ENCODE peak calls at places on chromosome 3, in four cellular contexts. X is A549, S is SK-N-SH, V is NB4. A is an unnamed sample.

GRCh38 chr3:126358038-126358815 is 1.0 kb upstream of the KLF15 start:
- DNase-seq in X (no peak), S (no peak), V (peak; percentile 66), A (no peak)

GRCh38 chr3:130800829-130801228 is 54.2 kb upstream of the PIK3R4 start:
- DNase-seq in X (no peak), S (no peak), V (no peak), A (no peak)

GRCh38 chr3:52393959-52394670 is 50.8 kb downstream of the SEMA3G start:
- DNase-seq in X (no peak), S (no peak), V (no peak), A (no peak)

GRCh38 chr3:178971614-178972013 is 100.0 kb downstream of the ZMAT3 start:
- DNase-seq in X (no peak), S (no peak), V (no peak), A (no peak)

GRCh38 chr3:167113466-167113865 is 266.6 kb downstream of the ZBBX start:
- DNase-seq in X (no peak), S (no peak), V (no peak), A (no peak)

GRCh38 chr3:99131876-99132275 is 230.4 kb upstream of the DCBLD2 start:
- DNase-seq in X (no peak), S (no peak), V (no peak), A (peak; percentile 50)

GRCh38 chr3:8649757-8650156 is 5.2 kb upstream of the SSUH2 start:
- DNase-seq in X (no peak), S (no peak), V (no peak), A (no peak)

GRCh38 chr3:142888099-142888483 is 792 bp downstream of the PCOLCE2 start:
- DNase-seq in X (peak; percentile 93), S (peak; percentile 57), V (peak; percentile 64), A (peak; percentile 3)

GRCh38 chr3:72382460-72382859 is 465.8 kb downstream of the SHQ1 start:
- DNase-seq in X (no peak), S (no peak), V (no peak), A (no peak)

GRCh38 chr3:138949002-138949418 is 2.0 kb downstream of the FOXL2NB start:
- DNase-seq in X (no peak), S (no peak), V (no peak), A (no peak)

GRCh38 chr3:185555948-185556347 is 3.6 kb upstream of the LIPH start:
- DNase-seq in X (no peak), S (no peak), V (no peak), A (no peak)

GRCh38 chr3:185560676-185561075 is 8.3 kb upstream of the LIPH start:
- DNase-seq in X (no peak), S (no peak), V (no peak), A (no peak)

GRCh38 chr3:185559706-185560090 is 7.3 kb upstream of the LIPH start:
- DNase-seq in X (no peak), S (no peak), V (no peak), A (no peak)

GRCh38 chr3:185561374-185561943 is 9.1 kb upstream of the LIPH start:
- DNase-seq in X (no peak), S (no peak), V (no peak), A (no peak)

DNA sequence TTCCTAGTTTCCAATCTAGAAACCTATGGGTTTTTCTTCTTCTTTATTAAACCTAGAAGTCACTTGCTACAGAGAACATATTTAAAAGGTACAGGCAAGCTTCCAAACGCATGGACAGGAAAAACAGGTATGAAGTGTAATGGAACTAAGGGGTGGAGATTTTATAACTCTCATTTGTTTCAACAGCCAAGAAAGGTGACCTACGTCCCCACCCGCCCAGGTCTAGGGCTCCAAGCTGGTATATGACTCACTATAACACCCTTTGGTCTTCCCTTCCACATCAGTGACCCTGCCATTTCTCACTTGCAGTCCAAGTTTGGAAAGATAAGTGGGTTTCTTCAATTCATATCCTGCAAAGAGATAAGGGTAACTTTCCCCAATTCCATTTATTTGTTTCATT is 6.0 kb upstream of the LIPH start:
- DNase-seq in X (no peak), S (no peak), V (no peak), A (no peak)
- H3K4me3 ChIP-seq in X (no peak overlapping the region), S (no peak overlapping the region), V (no peak overlapping the region), A (no peak overlapping the region)

GRCh38 chr3:13308406-13308805 is 111.7 kb downstream of the NUP210 start:
- DNase-seq in X (peak; percentile 80), S (peak; percentile 74), V (peak; percentile 58), A (no peak)
- TF ChIP-seq CTCF in X (peak; percentile 45), S (peak; percentile 59), V (peak; percentile 46), A (peak; percentile 23)

GRCh38 chr3:160005004-160005403 is 16.4 kb downstream of the IL12A start:
- DNase-seq in X (no peak), S (no peak), V (no peak), A (no peak)

GRCh38 chr3:160008979-160009378 is 20.3 kb downstream of the IL12A start:
- DNase-seq in X (no peak), S (no peak), V (no peak), A (no peak)

GRCh38 chr3:160003520-160004128 is 15.0 kb downstream of the IL12A start:
- DNase-seq in X (peak; percentile 60), S (peak; percentile 57), V (peak; percentile 46), A (peak; percentile 68)

GRCh38 chr3:160009525-160009924 is 20.9 kb downstream of the IL12A start:
- DNase-seq in X (no peak), S (no peak), V (no peak), A (no peak)

GRCh38 chr3:160006282-160007163 is 17.9 kb downstream of the IL12A start:
- DNase-seq in X (peak; percentile 82), S (peak; percentile 77), V (peak; percentile 61), A (peak; percentile 75)
- TF ChIP-seq MAX in X (no peak), S (no peak), V (no peak), A (no peak)

GRCh38 chr3:124498891-124499290 is 231.4 kb upstream of the UMPS start:
- DNase-seq in X (no peak), S (no peak), V (no peak), A (no peak)
- H3K4me3 ChIP-seq in X (no peak overlapping the region), S (no peak overlapping the region), V (no peak overlapping the region), A (no peak overlapping the region)

GRCh38 chr3:61564405-61565059 is 3.2 kb downstream of the PTPRG start:
- DNase-seq in X (no peak), S (peak; percentile 79), V (no peak), A (peak; percentile 74)
- TF ChIP-seq CTCF in X (no peak), S (peak; percentile 79), V (no peak), A (peak; percentile 94)

GRCh38 chr3:188978772-188979171 is 193.0 kb upstream of the TPRG1 start:
- DNase-seq in X (peak; percentile 16), S (no peak), V (no peak), A (no peak)
- TF ChIP-seq MAX in X (no peak), S (no peak), V (no peak), A (no peak)